ENCODE peak calls at places on chromosomes 6 and 20, in five cellular contexts. G is SK-N-SH, I is IMR-90, Q is A549, B is GM12878. E is an unnamed sample.

GRCh38 chr6:11272491-11273192 is 40.2 kb upstream of the NEDD9 start:
- DNase-seq in I (no peak), G (peak), Q (peak), B (no peak), E (no peak)

GRCh38 chr6:25627001-25627400 is 25.0 kb upstream of the SCGN start:
- DNase-seq in B (no peak), I (no peak), Q (no peak), G (no peak), E (no peak)

GRCh38 chr20:47857142-47857993 is 72.1 kb upstream of the SULF2 start:
- DNase-seq in G (no peak), I (no peak), Q (no peak), B (no peak), E (no peak)

GRCh38 chr6:104540743-104541142 is 319.0 kb downstream of the HACE1 start:
- DNase-seq in Q (no peak), I (peak), B (no peak), G (no peak), E (no peak)

GRCh38 chr6:114083251-114083650 is 112.3 kb upstream of the HDAC2 start:
- DNase-seq in G (no peak), I (no peak), B (no peak), Q (no peak), E (no peak)

GRCh38 chr20:57618091-57618765 is 2.0 kb downstream of the ZBP1 start:
- DNase-seq in G (no peak), B (no peak), I (no peak), Q (peak), E (no peak)

GRCh38 chr6:31760790-31761189 is 1.7 kb upstream of the SAPCD1 start:
- DNase-seq in G (no peak), I (no peak), B (no peak), Q (no peak), E (no peak)

GRCh38 chr6:159527351-159527750 is 165.7 kb downstream of the SOD2 start:
- DNase-seq in G (no peak), I (no peak), B (no peak), Q (no peak), E (no peak)

GRCh38 chr6:129598244-129599187 is 111.5 kb downstream of the ARHGAP18 start:
- DNase-seq in G (peak), B (peak), Q (peak), I (peak), E (peak)

GRCh38 chr6:133682506-133683290 is 206.2 kb upstream of the TCF21 start:
- DNase-seq in Q (no peak), I (peak), G (no peak), B (no peak), E (no peak)

GRCh38 chr20:998431-998830 is 3.7 kb downstream of the RSPO4 start:
- DNase-seq in Q (no peak), G (no peak), B (no peak), I (no peak), E (no peak)

GRCh38 chr6:41375598-41376151 is 40.3 kb downstream of the NCR2 start:
- DNase-seq in I (no peak), Q (no peak), G (no peak), B (no peak), E (no peak)

GRCh38 chr6:164690702-164691500 is 618.5 kb downstream of the C6orf118 start:
- DNase-seq in G (no peak), Q (no peak), I (no peak), B (no peak), E (no peak)

GRCh38 chr20:37846573-37846972 is 56.4 kb upstream of the VSTM2L start:
- DNase-seq in Q (no peak), B (no peak), I (no peak), G (no peak), E (peak)

GRCh38 chr6:44024597-44025219 is 102.5 kb downstream of the MRPL14 start:
- DNase-seq in G (no peak), Q (no peak), I (no peak), B (no peak), E (no peak)

GRCh38 chr20:5001174-5002076 is at the start of gene SLC23A2:
- DNase-seq in Q (peak), G (peak), B (no peak), I (no peak), E (peak)

GRCh38 chr6:135183532-135184440 is 2.7 kb downstream of the MYB start:
- DNase-seq in I (peak), Q (peak), G (peak), B (no peak), E (peak)

GRCh38 chr6:117504478-117505144 is 22.1 kb downstream of the DCBLD1 start:
- DNase-seq in Q (no peak), B (no peak), G (no peak), I (no peak), E (no peak)

GRCh38 chr20:63963784-63964301 is 5.9 kb downstream of the ZNF512B start:
- DNase-seq in G (no peak), B (no peak), Q (no peak), I (no peak), E (no peak)

GRCh38 chr6:149077208-149077607 is 240.3 kb upstream of the TAB2 start:
- DNase-seq in G (no peak), B (no peak), I (peak), Q (no peak), E (no peak)

GRCh38 chr6:155517282-155517681 is 61.6 kb upstream of the NOX3 start:
- DNase-seq in I (no peak), G (no peak), B (no peak), Q (no peak), E (no peak)

GRCh38 chr6:117677553-117678131 is 2.4 kb downstream of the NUS1 start:
- DNase-seq in G (no peak), B (no peak), I (peak), Q (no peak), E (peak)

GRCh38 chr20:50655325-50655880 is 35.9 kb downstream of the RIPOR3 start:
- DNase-seq in G (peak), B (no peak), Q (no peak), I (peak), E (no peak)

GRCh38 chr20:49477200-49477599 is 5.3 kb downstream of the KCNB1 start:
- DNase-seq in B (no peak), I (no peak), G (peak), Q (no peak), E (peak)

GRCh38 chr6:4311976-4312860 is 176.8 kb upstream of the ECI2 start:
- DNase-seq in Q (no peak), B (no peak), G (no peak), I (no peak), E (no peak)

GRCh38 chr20:19321176-19321575 is 108.7 kb downstream of the SLC24A3 start:
- DNase-seq in I (no peak), G (no peak), B (no peak), Q (no peak), E (no peak)

GRCh38 chr6:39546731-39547130 is 178.5 kb downstream of the KIF6 start:
- DNase-seq in G (no peak), Q (no peak), I (no peak), B (no peak), E (no peak)

GRCh38 chr6:25868784-25869183 is 5.3 kb downstream of the SLC17A3 start:
- DNase-seq in B (no peak), Q (no peak), G (no peak), I (no peak), E (no peak)

GRCh38 chr6:111687652-111688051 is 82.0 kb upstream of the TRAF3IP2 start:
- DNase-seq in B (no peak), G (no peak), Q (no peak), I (no peak), E (no peak)

GRCh38 chr6:44176935-44177509 is 18.4 kb downstream of the CAPN11 start:
- DNase-seq in Q (no peak), I (no peak), B (peak), G (no peak), E (no peak)

GRCh38 chr20:44028341-44028715 is 113.7 kb downstream of the TOX2 start:
- DNase-seq in I (peak), G (no peak), Q (no peak), B (no peak), E (no peak)

GRCh38 chr20:44025756-44026155 is 111.1 kb downstream of the TOX2 start:
- DNase-seq in G (no peak), I (no peak), Q (no peak), B (no peak), E (no peak)

GRCh38 chr20:44028868-44029847 is 114.5 kb downstream of the TOX2 start:
- DNase-seq in I (no peak), Q (no peak), B (peak), G (no peak), E (no peak)

GRCh38 chr20:44027686-44028340 is 113.2 kb downstream of the TOX2 start:
- DNase-seq in G (no peak), B (no peak), Q (no peak), I (no peak), E (no peak)

DNA sequence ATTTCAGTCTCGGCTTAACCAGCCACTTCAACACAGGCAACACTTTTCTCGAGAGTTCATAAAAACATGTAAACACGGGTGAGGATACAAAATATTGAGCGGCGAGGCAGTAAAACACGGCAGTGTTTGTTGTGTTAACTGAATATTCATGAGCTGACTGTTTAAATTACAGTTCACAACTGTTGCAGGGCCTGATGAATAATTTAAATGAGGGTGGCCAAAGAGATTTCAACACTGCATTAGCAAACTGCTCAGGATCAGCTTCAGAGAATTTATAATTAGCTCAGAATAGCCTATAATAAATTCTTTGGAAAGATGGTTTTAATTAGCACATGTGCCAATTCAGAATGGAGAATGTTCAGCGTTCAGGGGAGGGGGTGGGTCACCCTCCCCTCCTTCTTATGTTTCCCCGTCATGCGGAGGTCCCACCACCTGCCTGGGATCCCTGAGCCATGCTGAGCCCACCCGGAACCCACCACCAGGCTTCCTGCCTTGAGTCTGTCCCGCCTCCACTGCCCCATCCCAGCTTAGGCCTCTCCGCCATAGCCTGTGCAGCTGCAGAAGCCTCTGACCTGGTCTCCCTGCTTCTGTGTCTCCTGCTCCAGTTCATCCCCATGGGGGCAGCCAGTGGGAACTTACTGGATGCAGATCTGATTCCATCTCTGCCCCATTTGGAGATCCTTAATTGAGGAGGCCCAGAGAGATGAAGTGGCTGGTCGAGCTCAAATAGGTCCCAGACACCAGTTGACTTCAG is 112.5 kb downstream of the TOX2 start:
- DNase-seq in G (peak), Q (no peak), I (no peak), B (no peak), E (no peak)
- TF ChIP-seq RCOR1 in G (peak), Q (no peak), I (no peak), B (no peak), E (no peak)

GRCh38 chr6:16649241-16649640 is 112.0 kb downstream of the ATXN1 start:
- DNase-seq in G (no peak), Q (no peak), B (no peak), I (no peak), E (no peak)

GRCh38 chr6:16654703-16655102 is 106.6 kb downstream of the ATXN1 start:
- DNase-seq in B (no peak), Q (no peak), G (no peak), I (no peak), E (no peak)

GRCh38 chr6:16649895-16650294 is 111.4 kb downstream of the ATXN1 start:
- DNase-seq in I (no peak), G (no peak), B (no peak), Q (no peak), E (no peak)

GRCh38 chr6:16653226-16653625 is 108.0 kb downstream of the ATXN1 start:
- DNase-seq in Q (no peak), G (no peak), B (no peak), I (no peak), E (no peak)

GRCh38 chr6:16651871-16652270 is 109.4 kb downstream of the ATXN1 start:
- DNase-seq in Q (no peak), G (no peak), I (no peak), B (no peak), E (no peak)
- TF ChIP-seq USF2 in Q (no peak), G (no peak), I (no peak), B (no peak), E (no peak)

GRCh38 chr6:452301-453067 is 60.9 kb downstream of the IRF4 start:
- DNase-seq in G (no peak), B (no peak), I (no peak), Q (no peak), E (no peak)

GRCh38 chr6:449486-450419 is 58.2 kb downstream of the IRF4 start:
- DNase-seq in G (no peak), B (no peak), Q (no peak), I (no peak), E (no peak)

GRCh38 chr6:451336-451735 is 59.8 kb downstream of the IRF4 start:
- DNase-seq in G (no peak), I (no peak), Q (no peak), B (no peak), E (no peak)

GRCh38 chr6:453152-453551 is 61.6 kb downstream of the IRF4 start:
- DNase-seq in I (no peak), B (no peak), G (peak), Q (no peak), E (no peak)

DNA sequence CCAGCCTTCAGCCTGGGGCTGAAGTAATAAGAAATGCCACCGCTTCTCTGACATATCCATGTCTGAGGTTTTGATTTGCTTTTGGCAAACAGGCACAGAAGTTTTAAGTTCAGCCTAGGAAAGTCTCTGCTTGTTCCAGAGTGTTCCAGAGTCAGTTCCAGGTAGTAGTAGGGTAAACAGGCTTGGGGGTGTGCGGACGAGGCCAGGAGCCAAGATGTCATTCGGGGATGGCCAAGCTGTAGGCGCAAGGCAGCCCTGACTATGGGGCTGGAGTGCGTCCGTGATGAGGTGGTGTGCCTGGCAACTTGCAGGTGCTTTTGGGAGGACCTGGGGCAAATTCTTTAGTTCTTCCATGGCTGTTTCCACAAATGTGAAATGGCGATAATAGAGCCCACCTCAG is 60.3 kb downstream of the IRF4 start:
- DNase-seq in G (no peak), I (no peak), B (no peak), Q (no peak), E (no peak)
- TF ChIP-seq RCOR1 in G (no peak), I (no peak), B (no peak), Q (no peak), E (no peak)

DNA sequence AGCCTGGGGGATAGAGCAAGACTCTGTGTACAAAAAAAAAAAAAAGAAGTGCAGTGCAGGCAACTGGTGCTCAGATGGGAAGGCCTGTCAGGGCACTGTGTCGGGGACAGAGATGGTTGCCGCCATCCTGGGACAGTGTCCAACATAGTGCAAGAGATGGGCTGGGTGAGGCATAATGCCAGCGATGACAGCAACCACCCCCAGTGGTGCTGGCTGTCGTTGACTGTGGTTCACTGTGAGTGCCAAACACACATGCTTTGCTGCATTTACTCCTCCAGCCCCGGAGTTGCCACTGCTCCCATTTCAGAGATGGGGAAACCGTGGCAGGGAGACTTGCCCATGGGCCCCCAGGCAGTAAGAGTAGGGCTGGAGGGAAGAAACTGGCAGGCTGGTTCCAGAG is 5.2 kb upstream of the C20orf203 start:
- DNase-seq in Q (no peak), B (no peak), I (peak), G (no peak), E (no peak)
- TF ChIP-seq USF2 in Q (no peak), B (no peak), I (no peak), G (no peak), E (no peak)

GRCh38 chr6:13924949-13925881 is at the start of gene RNF182:
- DNase-seq in G (peak), B (no peak), I (no peak), Q (no peak), E (peak)

GRCh38 chr6:13922750-13923149 is 2.0 kb upstream of the RNF182 start:
- DNase-seq in I (no peak), Q (no peak), B (no peak), G (no peak), E (no peak)

GRCh38 chr6:13926378-13926777 is 1.6 kb downstream of the RNF182 start:
- DNase-seq in B (no peak), Q (no peak), G (no peak), I (no peak), E (no peak)

GRCh38 chr6:13923527-13924145 is 1.1 kb upstream of the RNF182 start:
- DNase-seq in B (no peak), Q (no peak), I (peak), G (no peak), E (peak)

DNA sequence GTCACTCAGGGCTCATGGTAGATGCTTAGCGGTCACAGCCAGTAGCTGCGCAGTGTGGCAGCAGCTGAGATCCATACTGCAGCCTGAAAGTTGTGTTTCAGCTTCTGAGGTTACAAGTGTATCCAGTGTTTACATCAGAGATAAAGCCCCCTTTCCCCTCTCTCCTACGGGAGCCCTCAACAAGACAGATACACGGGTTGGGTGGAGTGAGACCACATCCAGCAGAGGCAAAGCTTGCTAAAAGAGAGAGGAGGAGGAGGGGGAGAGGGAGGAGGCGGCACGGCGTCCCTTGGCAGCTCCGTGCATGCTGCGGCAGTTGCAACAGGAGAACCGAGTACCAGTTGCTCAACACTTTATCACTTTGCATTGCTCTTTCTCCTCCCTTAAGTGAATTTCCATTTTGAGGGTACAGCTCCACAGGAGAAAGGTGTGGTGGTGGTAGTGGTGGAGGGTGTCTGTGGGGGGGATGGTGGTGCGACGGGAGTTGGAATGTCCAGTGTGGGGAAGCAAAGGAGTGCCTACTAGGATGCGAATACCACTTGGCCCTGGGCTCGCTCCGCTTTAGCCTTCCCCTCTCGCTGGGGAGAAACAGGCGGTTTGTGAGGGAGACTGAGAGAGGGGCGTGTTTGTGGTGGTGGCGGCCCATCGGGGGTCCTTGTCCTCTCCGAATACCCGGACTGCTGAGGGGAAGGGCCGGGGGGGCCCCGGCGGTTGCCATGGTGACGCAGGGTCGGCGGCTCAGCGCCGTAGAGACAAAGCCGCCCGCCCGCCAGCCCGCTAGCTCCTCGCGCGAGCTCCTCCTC is 405 bp upstream of the RNF182 start:
- DNase-seq in G (peak), B (no peak), I (peak), Q (peak), E (peak)
- TF ChIP-seq RCOR1 in G (no peak), B (no peak), I (no peak), Q (no peak), E (no peak)

GRCh38 chr6:150418825-150419594 is 50.2 kb downstream of the IYD start:
- DNase-seq in I (peak), Q (peak), B (no peak), G (peak), E (peak)
- TF ChIP-seq USF2 in I (no peak), Q (no peak), B (no peak), G (no peak), E (no peak)

GRCh38 chr20:40767530-40767924 is 78.5 kb upstream of the MAFB start:
- DNase-seq in B (no peak), G (no peak), Q (no peak), I (no peak), E (no peak)

GRCh38 chr20:40766081-40766480 is 77.0 kb upstream of the MAFB start:
- DNase-seq in G (no peak), Q (no peak), I (no peak), B (no peak), E (no peak)

GRCh38 chr20:40760399-40760798 is 71.4 kb upstream of the MAFB start:
- DNase-seq in B (no peak), Q (no peak), G (no peak), I (no peak), E (no peak)

GRCh38 chr20:40766790-40767529 is 77.9 kb upstream of the MAFB start:
- DNase-seq in Q (no peak), I (no peak), G (no peak), B (no peak), E (no peak)

GRCh38 chr20:40763646-40764295 is 74.7 kb upstream of the MAFB start:
- DNase-seq in Q (no peak), G (peak), B (no peak), I (no peak), E (no peak)
- TF ChIP-seq RCOR1 in Q (no peak), G (no peak), B (no peak), I (no peak), E (no peak)

GRCh38 chr20:33796907-33797544 is 14.1 kb upstream of the CHMP4B start:
- DNase-seq in Q (peak), G (no peak), I (no peak), B (no peak), E (no peak)
- TF ChIP-seq USF2 in Q (no peak), G (no peak), I (no peak), B (no peak), E (no peak)

DNA sequence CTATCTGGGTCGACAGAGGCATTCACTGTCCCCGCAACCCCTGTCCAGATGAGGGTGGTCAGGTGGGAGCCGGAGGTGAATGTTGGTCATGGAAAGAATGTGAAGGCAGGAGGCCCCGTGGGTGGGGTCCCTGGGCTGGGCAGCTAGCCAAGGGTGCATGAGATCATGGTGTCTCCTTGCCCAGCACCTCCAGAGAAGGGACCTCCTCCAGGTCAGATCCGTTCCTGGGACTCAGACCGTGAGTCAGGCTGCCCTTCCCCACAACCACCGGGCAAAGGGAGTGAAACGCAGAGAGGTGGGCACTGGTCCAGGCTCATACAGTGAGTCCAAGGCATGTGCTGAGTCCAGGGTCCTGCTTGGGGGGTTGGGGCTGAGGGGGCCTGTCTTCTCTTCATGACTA is 3.5 kb downstream of the FOXS1 start:
- DNase-seq in B (no peak), I (peak), Q (peak), G (no peak), E (peak)
- TF ChIP-seq RCOR1 in B (no peak), I (no peak), Q (no peak), G (no peak), E (no peak)

E was measured in K562.